ENCODE peak calls at places on chromosomes 12 and 14, in four cellular contexts. S is stimulated activated CD4-positive, alpha-beta T cell treated with anti-CD3 and anti-CD28 coated beads, Interleukin-1b, Interleukin-23, amount 100 ng/mL, for 1 hour; I is OCI-LY7; M is kidney tubule cell. Z is an unnamed sample.
A peak's percentile ranks its signal among the peaks of the same experiment; 100 is the strongest.

GRCh38 chr12:99752740-99753139 is 105.2 kb downstream of the GARIN6 start:
- DNase-seq in I (no peak), S (no peak), M (no peak), Z (no peak)

GRCh38 chr12:127903146-127903545 is 363.8 kb upstream of the TMEM132C start:
- DNase-seq in I (no peak), S (no peak), M (no peak), Z (no peak)

GRCh38 chr14:50333010-50333409 is 20.9 kb downstream of the DMAC2L start:
- DNase-seq in I (no peak), M (peak; percentile 50), S (no peak), Z (peak; percentile 22)

GRCh38 chr12:40911676-40912075 is 219.4 kb downstream of the CNTN1 start:
- DNase-seq in M (peak; percentile 79), I (no peak), S (no peak), Z (peak; percentile 34)

GRCh38 chr14:101150010-101150409 is 246.5 kb upstream of the RTL1 start:
- DNase-seq in S (no peak), I (no peak), M (no peak), Z (no peak)

GRCh38 chr12:58309806-58310205 is 368.4 kb downstream of the ATP23 start:
- DNase-seq in M (peak; percentile 91), I (no peak), S (no peak), Z (peak; percentile 89)

GRCh38 chr14:105860615-105861580 is 334.5 kb downstream of the TMEM121 start:
- DNase-seq in I (peak; percentile 57), M (no peak), S (no peak), Z (no peak)

GRCh38 chr12:7497661-7498060 is 5.9 kb downstream of the CD163 start:
- DNase-seq in S (no peak), M (peak; percentile 20), I (no peak), Z (no peak)

GRCh38 chr14:31829256-31829923 is 247.7 kb upstream of the ARHGAP5 start:
- DNase-seq in M (peak; percentile 26), S (no peak), I (no peak), Z (peak; percentile 4)

GRCh38 chr14:74763803-74764531 is 851 bp downstream of the YLPM1 start:
- DNase-seq in S (no peak), M (peak; percentile 45), I (peak; percentile 28), Z (no peak)

GRCh38 chr12:87363497-87364084 is 665.6 kb downstream of the C12orf50 start:
- DNase-seq in M (no peak), I (no peak), S (no peak), Z (no peak)

GRCh38 chr12:130029151-130029550 is 125.3 kb upstream of the TMEM132D start:
- DNase-seq in S (no peak), M (no peak), I (no peak), Z (no peak)

GRCh38 chr12:27064397-27065342 is 17.7 kb downstream of the C12orf71 start:
- DNase-seq in S (no peak), I (no peak), M (no peak), Z (no peak)

GRCh38 chr14:64968167-64968566 is 4.0 kb downstream of the RAB15 start:
- DNase-seq in S (no peak), I (no peak), M (no peak), Z (no peak)

GRCh38 chr14:78524766-78525165 is 354.6 kb downstream of the NRXN3 start:
- DNase-seq in I (no peak), M (no peak), S (no peak), Z (no peak)

GRCh38 chr12:67531519-67531918 is 117.0 kb upstream of the DYRK2 start:
- DNase-seq in S (no peak), I (no peak), M (no peak), Z (no peak)

GRCh38 chr14:55911794-55912193 is 206.4 kb upstream of the PELI2 start:
- DNase-seq in I (no peak), M (no peak), S (no peak), Z (no peak)

GRCh38 chr12:26126340-26127284 is 1.8 kb upstream of the BHLHE41 start:
- DNase-seq in I (no peak), S (no peak), M (peak; percentile 89), Z (peak; percentile 68)

GRCh38 chr14:35366048-35366428 is 38.5 kb downstream of the NFKBIA start:
- DNase-seq in M (peak; percentile 60), S (no peak), I (no peak), Z (peak; percentile 76)

GRCh38 chr12:132235116-132235820 is 91.0 kb downstream of the NOC4L start:
- DNase-seq in S (no peak), M (no peak), I (no peak), Z (no peak)

GRCh38 chr14:55585854-55586253 is 5.8 kb downstream of the KTN1 start:
- DNase-seq in M (peak; percentile 41), S (no peak), I (no peak), Z (no peak)

GRCh38 chr12:1013618-1014489 is 22.8 kb downstream of the ERC1 start:
- DNase-seq in I (no peak), S (no peak), M (peak; percentile 86), Z (peak; percentile 75)

GRCh38 chr14:67526676-67527459 is 6.2 kb upstream of the PLEKHH1 start:
- DNase-seq in I (peak; percentile 53), S (no peak), M (peak; percentile 62), Z (peak; percentile 4)

GRCh38 chr14:27427796-27428195 is 830.0 kb upstream of the NOVA1 start:
- DNase-seq in I (no peak), M (peak; percentile 83), S (no peak), Z (peak; percentile 54)

GRCh38 chr14:32331227-32331597 is 2.1 kb downstream of the AKAP6 start:
- DNase-seq in S (no peak), M (no peak), I (no peak), Z (no peak)